ENCODE peak calls at places on chromosome 18, in seven cellular contexts. X is skeletal muscle cell, L is NCI-H460, D is head of caudate nucleus, Z is stomach, R is activated T-cell treated with anti-CD3 and anti-CD28 coated beads for 1 hour, G is RPMI8226. B is an unnamed sample.

GRCh38 chr18:3269241-3269640 is 7.3 kb downstream of the MYL12B start:
- DNase-seq in X (no peak), L (no peak), D (no peak), Z (no peak), R (no peak), G (no peak), B (no peak)

GRCh38 chr18:79583426-79583825 is 96.2 kb upstream of the CTDP1 start:
- DNase-seq in X (no peak), L (no peak), D (no peak), Z (no peak), R (no peak), G (no peak), B (no peak)

GRCh38 chr18:69082497-69082896 is 284.6 kb downstream of the CCDC102B start:
- DNase-seq in X (no peak), L (no peak), D (no peak), Z (no peak), R (no peak), G (no peak), B (no peak)

GRCh38 chr18:54983041-54983686 is 23.9 kb upstream of the CCDC68 start:
- DNase-seq in X (peak), L (peak), D (no peak), Z (no peak), R (no peak), G (peak), B (peak)

GRCh38 chr18:3603460-3604259 is 153.7 kb downstream of the TGIF1 start:
- DNase-seq in X (peak), L (peak), D (peak), Z (peak), R (no peak), G (peak), B (peak)

GRCh38 chr18:22459491-22459890 is 41.8 kb upstream of the CTAGE1 start:
- DNase-seq in X (no peak), L (no peak), D (no peak), Z (no peak), R (no peak), G (no peak), B (no peak)

GRCh38 chr18:46190667-46191066 is 86.5 kb downstream of the HAUS1 start:
- DNase-seq in X (no peak), L (no peak), D (no peak), Z (no peak), R (no peak), G (no peak), B (no peak)

GRCh38 chr18:57084331-57085298 is 62.3 kb upstream of the BOD1L2 start:
- DNase-seq in X (no peak), L (no peak), D (no peak), Z (no peak), R (no peak), G (no peak), B (no peak)

GRCh38 chr18:75207298-75208054 is 1.5 kb downstream of the PTGR3 start:
- DNase-seq in X (no peak), L (no peak), D (no peak), Z (no peak), R (no peak), G (peak), B (peak)

GRCh38 chr18:79335833-79336360 is 59.8 kb upstream of the NFATC1 start:
- DNase-seq in X (no peak), L (no peak), D (no peak), Z (no peak), R (no peak), G (no peak), B (no peak)

GRCh38 chr18:9612215-9612830 is 2.0 kb downstream of the PPP4R1 start:
- DNase-seq in X (no peak), L (peak), D (peak), Z (peak), R (peak), G (peak), B (peak)

GRCh38 chr18:75582406-75582821 is 154.9 kb upstream of the SMIM21 start:
- DNase-seq in X (peak), L (no peak), D (no peak), Z (no peak), R (no peak), G (no peak), B (no peak)

GRCh38 chr18:44968336-44968735 is 287.6 kb downstream of the SETBP1 start:
- DNase-seq in X (no peak), L (no peak), D (no peak), Z (no peak), R (no peak), G (no peak), B (no peak)

GRCh38 chr18:53254265-53254664 is 914.3 kb downstream of the DCC start:
- DNase-seq in X (no peak), L (no peak), D (no peak), Z (no peak), R (no peak), G (no peak), B (no peak)

GRCh38 chr18:12079504-12080237 is 14.0 kb upstream of the ANKRD62 start:
- DNase-seq in X (peak), L (no peak), D (no peak), Z (no peak), R (no peak), G (no peak), B (no peak)

GRCh38 chr18:63284173-63284765 is 35.3 kb downstream of the BCL2 start:
- DNase-seq in X (no peak), L (no peak), D (no peak), Z (no peak), R (no peak), G (no peak), B (no peak)

GRCh38 chr18:34848156-34848555 is 138.1 kb downstream of the DTNA start:
- DNase-seq in X (no peak), L (no peak), D (no peak), Z (no peak), R (no peak), G (no peak), B (peak)

GRCh38 chr18:56210466-56210865 is 427.9 kb downstream of the TXNL1 start:
- DNase-seq in X (no peak), L (no peak), D (no peak), Z (no peak), R (no peak), G (no peak), B (no peak)

GRCh38 chr18:77146249-77147080 is 13.9 kb upstream of the MBP start:
- DNase-seq in X (no peak), L (no peak), D (no peak), Z (no peak), R (no peak), G (no peak), B (no peak)

GRCh38 chr18:50405582-50406271 is 30.9 kb downstream of the SKA1 start:
- DNase-seq in X (no peak), L (no peak), D (peak), Z (no peak), R (no peak), G (peak), B (no peak)

GRCh38 chr18:449374-449773 is 51.1 kb downstream of the COLEC12 start:
- DNase-seq in X (no peak), L (no peak), D (no peak), Z (peak), R (no peak), G (no peak), B (no peak)

GRCh38 chr18:76529433-76529811 is 34.4 kb upstream of the ZNF516 start:
- DNase-seq in X (no peak), L (no peak), D (no peak), Z (no peak), R (no peak), G (no peak), B (no peak)

GRCh38 chr18:33317640-33318039 is 122.9 kb downstream of the CCDC178 start:
- DNase-seq in X (no peak), L (no peak), D (no peak), Z (no peak), R (no peak), G (no peak), B (no peak)

GRCh38 chr18:9570255-9570654 is 44.1 kb downstream of the PPP4R1 start:
- DNase-seq in X (no peak), L (no peak), D (no peak), Z (no peak), R (no peak), G (no peak), B (no peak)

GRCh38 chr18:59900222-59901128 is 679 bp downstream of the PMAIP1 start:
- DNase-seq in X (no peak), L (peak), D (no peak), Z (peak), R (peak), G (peak), B (peak)

GRCh38 chr18:23721711-23722479 is 32.6 kb downstream of the LAMA3 start:
- DNase-seq in X (no peak), L (no peak), D (no peak), Z (no peak), R (no peak), G (no peak), B (no peak)

GRCh38 chr18:31149351-31149750 is 13.3 kb downstream of the DSC1 start:
- DNase-seq in X (no peak), L (no peak), D (no peak), Z (no peak), R (no peak), G (no peak), B (no peak)

GRCh38 chr18:65760457-65760856 is 9.6 kb downstream of the CDH7 start:
- DNase-seq in X (no peak), L (no peak), D (no peak), Z (no peak), R (no peak), G (no peak), B (no peak)

GRCh38 chr18:54296017-54296416 is 26.7 kb downstream of the POLI start:
- DNase-seq in X (no peak), L (no peak), D (no peak), Z (no peak), R (no peak), G (peak), B (no peak)

GRCh38 chr18:72869786-72870185 is 2.0 kb upstream of the NETO1 start:
- DNase-seq in X (no peak), L (no peak), D (peak), Z (no peak), R (no peak), G (peak), B (peak)

GRCh38 chr18:5527603-5528002 is 16.2 kb downstream of the EPB41L3 start:
- DNase-seq in X (peak), L (peak), D (no peak), Z (no peak), R (no peak), G (no peak), B (peak)

GRCh38 chr18:7598167-7599062 is 31.3 kb downstream of the PTPRM start:
- DNase-seq in X (no peak), L (no peak), D (no peak), Z (no peak), R (no peak), G (peak), B (peak)

GRCh38 chr18:51051105-51051712 is 21.2 kb downstream of the SMAD4 start:
- DNase-seq in X (no peak), L (peak), D (no peak), Z (no peak), R (no peak), G (peak), B (peak)

GRCh38 chr18:24180048-24180447 is 41.2 kb downstream of the CABYR start:
- DNase-seq in X (no peak), L (no peak), D (no peak), Z (no peak), R (no peak), G (no peak), B (no peak)

GRCh38 chr18:79849328-79850207 is 51.8 kb downstream of the KCNG2 start:
- DNase-seq in X (no peak), L (no peak), D (peak), Z (no peak), R (no peak), G (no peak), B (no peak)